ENCODE peak calls at places on chromosomes 11 and 22, in eight cellular contexts. One of them, this sample, is unnamed.

GRCh38 chr11:64436025-64436424 is 77.1 kb downstream of the RPS6KA4 start:
- DNase-seq in EH: no peak
- DNase-seq in ovary: no peak
- DNase-seq in Ammon's horn: peak; percentile 35
- DNase-seq in activated CD8-positive, alpha-beta memory T cell treated with anti-CD3 and anti-CD28 coated beads, Interleukin-2, amount 50 U/mL, for 48 hours: no peak
- DNase-seq in Right ventricle myocardium inferior: no peak
- DNase-seq in NCI-H1930: no peak
- DNase-seq in stimulated activated CD4-positive, alpha-beta T cell treated with anti-CD3 and anti-CD28 coated beads, Interleukin-1b, Interleukin-23, amount 100 ng/mL, for 48 hours: no peak
- DNase-seq in this sample: no peak

GRCh38 chr11:79447039-79447438 is 6.2 kb upstream of the TENM4 start:
- DNase-seq in EH: no peak
- DNase-seq in ovary: no peak
- DNase-seq in Ammon's horn: peak; percentile 25
- DNase-seq in activated CD8-positive, alpha-beta memory T cell treated with anti-CD3 and anti-CD28 coated beads, Interleukin-2, amount 50 U/mL, for 48 hours: no peak
- DNase-seq in Right ventricle myocardium inferior: no peak
- DNase-seq in NCI-H1930: no peak
- DNase-seq in stimulated activated CD4-positive, alpha-beta T cell treated with anti-CD3 and anti-CD28 coated beads, Interleukin-1b, Interleukin-23, amount 100 ng/mL, for 48 hours: no peak
- DNase-seq in this sample: no peak

GRCh38 chr11:120212926-120213325 is 2.1 kb downstream of the OAF start:
- DNase-seq in EH: peak; percentile 43
- DNase-seq in ovary: no peak
- DNase-seq in Ammon's horn: no peak
- DNase-seq in activated CD8-positive, alpha-beta memory T cell treated with anti-CD3 and anti-CD28 coated beads, Interleukin-2, amount 50 U/mL, for 48 hours: no peak
- DNase-seq in Right ventricle myocardium inferior: peak; percentile 9
- DNase-seq in NCI-H1930: no peak
- DNase-seq in stimulated activated CD4-positive, alpha-beta T cell treated with anti-CD3 and anti-CD28 coated beads, Interleukin-1b, Interleukin-23, amount 100 ng/mL, for 48 hours: no peak
- DNase-seq in this sample: no peak

GRCh38 chr11:69510471-69511357 is 29.3 kb downstream of the LINC01488 start:
- DNase-seq in EH: peak; percentile 80
- DNase-seq in ovary: no peak
- DNase-seq in Ammon's horn: no peak
- DNase-seq in activated CD8-positive, alpha-beta memory T cell treated with anti-CD3 and anti-CD28 coated beads, Interleukin-2, amount 50 U/mL, for 48 hours: no peak
- DNase-seq in Right ventricle myocardium inferior: no peak
- DNase-seq in NCI-H1930: no peak
- DNase-seq in stimulated activated CD4-positive, alpha-beta T cell treated with anti-CD3 and anti-CD28 coated beads, Interleukin-1b, Interleukin-23, amount 100 ng/mL, for 48 hours: no peak
- DNase-seq in this sample: peak; percentile 23

GRCh38 chr11:20112291-20113146 is 47.8 kb downstream of the DBX1 start:
- DNase-seq in EH: peak; percentile 96
- DNase-seq in ovary: peak; percentile 77
- DNase-seq in Ammon's horn: peak; percentile 81
- DNase-seq in activated CD8-positive, alpha-beta memory T cell treated with anti-CD3 and anti-CD28 coated beads, Interleukin-2, amount 50 U/mL, for 48 hours: no peak
- DNase-seq in Right ventricle myocardium inferior: peak; percentile 83
- DNase-seq in NCI-H1930: no peak
- DNase-seq in stimulated activated CD4-positive, alpha-beta T cell treated with anti-CD3 and anti-CD28 coated beads, Interleukin-1b, Interleukin-23, amount 100 ng/mL, for 48 hours: no peak
- DNase-seq in this sample: peak; percentile 86

GRCh38 chr11:110110854-110111253 is 17.7 kb downstream of the ZC3H12C start:
- DNase-seq in EH: no peak
- DNase-seq in ovary: no peak
- DNase-seq in Ammon's horn: no peak
- DNase-seq in activated CD8-positive, alpha-beta memory T cell treated with anti-CD3 and anti-CD28 coated beads, Interleukin-2, amount 50 U/mL, for 48 hours: no peak
- DNase-seq in Right ventricle myocardium inferior: no peak
- DNase-seq in NCI-H1930: no peak
- DNase-seq in stimulated activated CD4-positive, alpha-beta T cell treated with anti-CD3 and anti-CD28 coated beads, Interleukin-1b, Interleukin-23, amount 100 ng/mL, for 48 hours: no peak
- DNase-seq in this sample: no peak

GRCh38 chr11:70440206-70440605 is 41.9 kb downstream of the CTTN start:
- DNase-seq in EH: no peak
- DNase-seq in ovary: no peak
- DNase-seq in Ammon's horn: no peak
- DNase-seq in activated CD8-positive, alpha-beta memory T cell treated with anti-CD3 and anti-CD28 coated beads, Interleukin-2, amount 50 U/mL, for 48 hours: no peak
- DNase-seq in Right ventricle myocardium inferior: no peak
- DNase-seq in NCI-H1930: no peak
- DNase-seq in stimulated activated CD4-positive, alpha-beta T cell treated with anti-CD3 and anti-CD28 coated beads, Interleukin-1b, Interleukin-23, amount 100 ng/mL, for 48 hours: no peak
- DNase-seq in this sample: no peak

GRCh38 chr22:44091021-44091721 is 67.1 kb downstream of the PARVB start:
- DNase-seq in EH: peak; percentile 20
- DNase-seq in ovary: no peak
- DNase-seq in Ammon's horn: peak; percentile 54
- DNase-seq in activated CD8-positive, alpha-beta memory T cell treated with anti-CD3 and anti-CD28 coated beads, Interleukin-2, amount 50 U/mL, for 48 hours: peak; percentile 56
- DNase-seq in Right ventricle myocardium inferior: peak; percentile 30
- DNase-seq in NCI-H1930: no peak
- DNase-seq in stimulated activated CD4-positive, alpha-beta T cell treated with anti-CD3 and anti-CD28 coated beads, Interleukin-1b, Interleukin-23, amount 100 ng/mL, for 48 hours: peak; percentile 45
- DNase-seq in this sample: peak; percentile 7

GRCh38 chr11:40306938-40307548 is 1152.4 kb downstream of the LRRC4C start:
- DNase-seq in EH: peak; percentile 72
- DNase-seq in ovary: no peak
- DNase-seq in Ammon's horn: peak; percentile 76
- DNase-seq in activated CD8-positive, alpha-beta memory T cell treated with anti-CD3 and anti-CD28 coated beads, Interleukin-2, amount 50 U/mL, for 48 hours: no peak
- DNase-seq in Right ventricle myocardium inferior: no peak
- DNase-seq in NCI-H1930: no peak
- DNase-seq in stimulated activated CD4-positive, alpha-beta T cell treated with anti-CD3 and anti-CD28 coated beads, Interleukin-1b, Interleukin-23, amount 100 ng/mL, for 48 hours: no peak
- DNase-seq in this sample: no peak

GRCh38 chr22:36039125-36039524 is 10.5 kb upstream of the RBFOX2 start:
- DNase-seq in EH: no peak
- DNase-seq in ovary: no peak
- DNase-seq in Ammon's horn: no peak
- DNase-seq in activated CD8-positive, alpha-beta memory T cell treated with anti-CD3 and anti-CD28 coated beads, Interleukin-2, amount 50 U/mL, for 48 hours: no peak
- DNase-seq in Right ventricle myocardium inferior: no peak
- DNase-seq in NCI-H1930: no peak
- DNase-seq in stimulated activated CD4-positive, alpha-beta T cell treated with anti-CD3 and anti-CD28 coated beads, Interleukin-1b, Interleukin-23, amount 100 ng/mL, for 48 hours: no peak
- DNase-seq in this sample: no peak

GRCh38 chr11:33753304-33753703 is 17.1 kb upstream of the CD59 start:
- DNase-seq in EH: peak; percentile 72
- DNase-seq in ovary: no peak
- DNase-seq in Ammon's horn: no peak
- DNase-seq in activated CD8-positive, alpha-beta memory T cell treated with anti-CD3 and anti-CD28 coated beads, Interleukin-2, amount 50 U/mL, for 48 hours: no peak
- DNase-seq in Right ventricle myocardium inferior: no peak
- DNase-seq in NCI-H1930: no peak
- DNase-seq in stimulated activated CD4-positive, alpha-beta T cell treated with anti-CD3 and anti-CD28 coated beads, Interleukin-1b, Interleukin-23, amount 100 ng/mL, for 48 hours: no peak
- DNase-seq in this sample: no peak

GRCh38 chr11:30586251-30587144 is at the start of gene MPPED2:
- DNase-seq in EH: no peak
- DNase-seq in ovary: peak; percentile 27
- DNase-seq in Ammon's horn: peak; percentile 42
- DNase-seq in activated CD8-positive, alpha-beta memory T cell treated with anti-CD3 and anti-CD28 coated beads, Interleukin-2, amount 50 U/mL, for 48 hours: peak; percentile 65
- DNase-seq in Right ventricle myocardium inferior: peak; percentile 76
- DNase-seq in NCI-H1930: no peak
- DNase-seq in stimulated activated CD4-positive, alpha-beta T cell treated with anti-CD3 and anti-CD28 coated beads, Interleukin-1b, Interleukin-23, amount 100 ng/mL, for 48 hours: no peak
- DNase-seq in this sample: peak; percentile 50

GRCh38 chr11:36362902-36363301 is 66.8 kb downstream of the PRR5L start:
- DNase-seq in EH: peak; percentile 91
- DNase-seq in ovary: no peak
- DNase-seq in Ammon's horn: no peak
- DNase-seq in activated CD8-positive, alpha-beta memory T cell treated with anti-CD3 and anti-CD28 coated beads, Interleukin-2, amount 50 U/mL, for 48 hours: no peak
- DNase-seq in Right ventricle myocardium inferior: no peak
- DNase-seq in NCI-H1930: no peak
- DNase-seq in stimulated activated CD4-positive, alpha-beta T cell treated with anti-CD3 and anti-CD28 coated beads, Interleukin-1b, Interleukin-23, amount 100 ng/mL, for 48 hours: no peak
- DNase-seq in this sample: no peak

GRCh38 chr11:34149786-34150185 is 44.4 kb downstream of the NAT10 start:
- DNase-seq in EH: peak; percentile 27
- DNase-seq in ovary: no peak
- DNase-seq in Ammon's horn: no peak
- DNase-seq in activated CD8-positive, alpha-beta memory T cell treated with anti-CD3 and anti-CD28 coated beads, Interleukin-2, amount 50 U/mL, for 48 hours: no peak
- DNase-seq in Right ventricle myocardium inferior: no peak
- DNase-seq in NCI-H1930: no peak
- DNase-seq in stimulated activated CD4-positive, alpha-beta T cell treated with anti-CD3 and anti-CD28 coated beads, Interleukin-1b, Interleukin-23, amount 100 ng/mL, for 48 hours: no peak
- DNase-seq in this sample: no peak

GRCh38 chr11:19183641-19184040 is 18.1 kb downstream of the CSRP3 start:
- DNase-seq in EH: no peak
- DNase-seq in ovary: no peak
- DNase-seq in Ammon's horn: no peak
- DNase-seq in activated CD8-positive, alpha-beta memory T cell treated with anti-CD3 and anti-CD28 coated beads, Interleukin-2, amount 50 U/mL, for 48 hours: no peak
- DNase-seq in Right ventricle myocardium inferior: no peak
- DNase-seq in NCI-H1930: no peak
- DNase-seq in stimulated activated CD4-positive, alpha-beta T cell treated with anti-CD3 and anti-CD28 coated beads, Interleukin-1b, Interleukin-23, amount 100 ng/mL, for 48 hours: no peak
- DNase-seq in this sample: no peak

GRCh38 chr11:77191823-77192495 is 63.9 kb downstream of the MYO7A start:
- DNase-seq in EH: peak; percentile 12
- DNase-seq in ovary: peak; percentile 72
- DNase-seq in Ammon's horn: no peak
- DNase-seq in activated CD8-positive, alpha-beta memory T cell treated with anti-CD3 and anti-CD28 coated beads, Interleukin-2, amount 50 U/mL, for 48 hours: peak; percentile 81
- DNase-seq in Right ventricle myocardium inferior: peak; percentile 78
- DNase-seq in NCI-H1930: peak; percentile 91
- DNase-seq in stimulated activated CD4-positive, alpha-beta T cell treated with anti-CD3 and anti-CD28 coated beads, Interleukin-1b, Interleukin-23, amount 100 ng/mL, for 48 hours: peak; percentile 72
- DNase-seq in this sample: no peak

GRCh38 chr11:103609117-103610066 is 427.0 kb upstream of the DDI1 start:
- DNase-seq in EH: peak; percentile 97
- DNase-seq in ovary: no peak
- DNase-seq in Ammon's horn: no peak
- DNase-seq in activated CD8-positive, alpha-beta memory T cell treated with anti-CD3 and anti-CD28 coated beads, Interleukin-2, amount 50 U/mL, for 48 hours: no peak
- DNase-seq in Right ventricle myocardium inferior: no peak
- DNase-seq in NCI-H1930: no peak
- DNase-seq in stimulated activated CD4-positive, alpha-beta T cell treated with anti-CD3 and anti-CD28 coated beads, Interleukin-1b, Interleukin-23, amount 100 ng/mL, for 48 hours: no peak
- DNase-seq in this sample: no peak

GRCh38 chr11:43732225-43732624 is 51.7 kb downstream of the HSD17B12 start:
- DNase-seq in EH: no peak
- DNase-seq in ovary: no peak
- DNase-seq in Ammon's horn: no peak
- DNase-seq in activated CD8-positive, alpha-beta memory T cell treated with anti-CD3 and anti-CD28 coated beads, Interleukin-2, amount 50 U/mL, for 48 hours: no peak
- DNase-seq in Right ventricle myocardium inferior: no peak
- DNase-seq in NCI-H1930: no peak
- DNase-seq in stimulated activated CD4-positive, alpha-beta T cell treated with anti-CD3 and anti-CD28 coated beads, Interleukin-1b, Interleukin-23, amount 100 ng/mL, for 48 hours: no peak
- DNase-seq in this sample: no peak

GRCh38 chr11:134835561-134835960 is 423.5 kb upstream of the B3GAT1 start:
- DNase-seq in EH: no peak
- DNase-seq in ovary: no peak
- DNase-seq in Ammon's horn: no peak
- DNase-seq in activated CD8-positive, alpha-beta memory T cell treated with anti-CD3 and anti-CD28 coated beads, Interleukin-2, amount 50 U/mL, for 48 hours: no peak
- DNase-seq in Right ventricle myocardium inferior: no peak
- DNase-seq in NCI-H1930: no peak
- DNase-seq in stimulated activated CD4-positive, alpha-beta T cell treated with anti-CD3 and anti-CD28 coated beads, Interleukin-1b, Interleukin-23, amount 100 ng/mL, for 48 hours: no peak
- DNase-seq in this sample: no peak

GRCh38 chr22:37623075-37624016 is 14.7 kb downstream of the GGA1 start:
- DNase-seq in EH: peak; percentile 66
- DNase-seq in ovary: peak; percentile 73
- DNase-seq in Ammon's horn: no peak
- DNase-seq in activated CD8-positive, alpha-beta memory T cell treated with anti-CD3 and anti-CD28 coated beads, Interleukin-2, amount 50 U/mL, for 48 hours: peak; percentile 91
- DNase-seq in Right ventricle myocardium inferior: peak; percentile 81
- DNase-seq in NCI-H1930: no peak
- DNase-seq in stimulated activated CD4-positive, alpha-beta T cell treated with anti-CD3 and anti-CD28 coated beads, Interleukin-1b, Interleukin-23, amount 100 ng/mL, for 48 hours: peak; percentile 76
- DNase-seq in this sample: peak; percentile 62

GRCh38 chr11:78940500-78941225 is 366.0 kb upstream of the NARS2 start:
- DNase-seq in EH: no peak
- DNase-seq in ovary: no peak
- DNase-seq in Ammon's horn: no peak
- DNase-seq in activated CD8-positive, alpha-beta memory T cell treated with anti-CD3 and anti-CD28 coated beads, Interleukin-2, amount 50 U/mL, for 48 hours: no peak
- DNase-seq in Right ventricle myocardium inferior: no peak
- DNase-seq in NCI-H1930: peak; percentile 82
- DNase-seq in stimulated activated CD4-positive, alpha-beta T cell treated with anti-CD3 and anti-CD28 coated beads, Interleukin-1b, Interleukin-23, amount 100 ng/mL, for 48 hours: no peak
- DNase-seq in this sample: no peak

GRCh38 chr22:43293661-43294392 is 49.3 kb downstream of the SCUBE1 start:
- DNase-seq in EH: peak; percentile 69
- DNase-seq in ovary: peak; percentile 71
- DNase-seq in Ammon's horn: no peak
- DNase-seq in activated CD8-positive, alpha-beta memory T cell treated with anti-CD3 and anti-CD28 coated beads, Interleukin-2, amount 50 U/mL, for 48 hours: no peak
- DNase-seq in Right ventricle myocardium inferior: peak; percentile 71
- DNase-seq in NCI-H1930: no peak
- DNase-seq in stimulated activated CD4-positive, alpha-beta T cell treated with anti-CD3 and anti-CD28 coated beads, Interleukin-1b, Interleukin-23, amount 100 ng/mL, for 48 hours: no peak
- DNase-seq in this sample: peak; percentile 7

GRCh38 chr22:48937032-48937639 is 890.5 kb downstream of the BRD1 start:
- DNase-seq in EH: no peak
- DNase-seq in ovary: no peak
- DNase-seq in Ammon's horn: no peak
- DNase-seq in activated CD8-positive, alpha-beta memory T cell treated with anti-CD3 and anti-CD28 coated beads, Interleukin-2, amount 50 U/mL, for 48 hours: peak; percentile 15
- DNase-seq in Right ventricle myocardium inferior: no peak
- DNase-seq in NCI-H1930: no peak
- DNase-seq in stimulated activated CD4-positive, alpha-beta T cell treated with anti-CD3 and anti-CD28 coated beads, Interleukin-1b, Interleukin-23, amount 100 ng/mL, for 48 hours: no peak
- DNase-seq in this sample: no peak

GRCh38 chr11:29251738-29252137 is 765.1 kb downstream of the KCNA4 start:
- DNase-seq in EH: no peak
- DNase-seq in ovary: no peak
- DNase-seq in Ammon's horn: no peak
- DNase-seq in activated CD8-positive, alpha-beta memory T cell treated with anti-CD3 and anti-CD28 coated beads, Interleukin-2, amount 50 U/mL, for 48 hours: no peak
- DNase-seq in Right ventricle myocardium inferior: no peak
- DNase-seq in NCI-H1930: no peak
- DNase-seq in stimulated activated CD4-positive, alpha-beta T cell treated with anti-CD3 and anti-CD28 coated beads, Interleukin-1b, Interleukin-23, amount 100 ng/mL, for 48 hours: no peak
- DNase-seq in this sample: no peak

GRCh38 chr11:75625970-75626691 is 42.7 kb downstream of the MAP6 start:
- DNase-seq in EH: peak; percentile 93
- DNase-seq in ovary: no peak
- DNase-seq in Ammon's horn: no peak
- DNase-seq in activated CD8-positive, alpha-beta memory T cell treated with anti-CD3 and anti-CD28 coated beads, Interleukin-2, amount 50 U/mL, for 48 hours: no peak
- DNase-seq in Right ventricle myocardium inferior: no peak
- DNase-seq in NCI-H1930: no peak
- DNase-seq in stimulated activated CD4-positive, alpha-beta T cell treated with anti-CD3 and anti-CD28 coated beads, Interleukin-1b, Interleukin-23, amount 100 ng/mL, for 48 hours: no peak
- DNase-seq in this sample: no peak

GRCh38 chr11:67389477-67389876 is 2.3 kb upstream of the RAD9A start:
- DNase-seq in EH: no peak
- DNase-seq in ovary: no peak
- DNase-seq in Ammon's horn: no peak
- DNase-seq in activated CD8-positive, alpha-beta memory T cell treated with anti-CD3 and anti-CD28 coated beads, Interleukin-2, amount 50 U/mL, for 48 hours: peak; percentile 74
- DNase-seq in Right ventricle myocardium inferior: no peak
- DNase-seq in NCI-H1930: no peak
- DNase-seq in stimulated activated CD4-positive, alpha-beta T cell treated with anti-CD3 and anti-CD28 coated beads, Interleukin-1b, Interleukin-23, amount 100 ng/mL, for 48 hours: peak; percentile 53
- DNase-seq in this sample: no peak

GRCh38 chr22:48821346-48822186 is 1006.1 kb downstream of the BRD1 start:
- DNase-seq in EH: no peak
- DNase-seq in ovary: no peak
- DNase-seq in Ammon's horn: no peak
- DNase-seq in activated CD8-positive, alpha-beta memory T cell treated with anti-CD3 and anti-CD28 coated beads, Interleukin-2, amount 50 U/mL, for 48 hours: no peak
- DNase-seq in Right ventricle myocardium inferior: no peak
- DNase-seq in NCI-H1930: no peak
- DNase-seq in stimulated activated CD4-positive, alpha-beta T cell treated with anti-CD3 and anti-CD28 coated beads, Interleukin-1b, Interleukin-23, amount 100 ng/mL, for 48 hours: no peak
- DNase-seq in this sample: no peak

GRCh38 chr11:126140932-126141291 is 70.5 kb downstream of the RPUSD4 start:
- DNase-seq in EH: peak; percentile 79
- DNase-seq in ovary: peak; percentile 83
- DNase-seq in Ammon's horn: peak; percentile 40
- DNase-seq in activated CD8-positive, alpha-beta memory T cell treated with anti-CD3 and anti-CD28 coated beads, Interleukin-2, amount 50 U/mL, for 48 hours: no peak
- DNase-seq in Right ventricle myocardium inferior: no peak
- DNase-seq in NCI-H1930: no peak
- DNase-seq in stimulated activated CD4-positive, alpha-beta T cell treated with anti-CD3 and anti-CD28 coated beads, Interleukin-1b, Interleukin-23, amount 100 ng/mL, for 48 hours: no peak
- DNase-seq in this sample: peak; percentile 75

GRCh38 chr11:116207349-116207748 is 565.4 kb downstream of the BUD13 start:
- DNase-seq in EH: no peak
- DNase-seq in ovary: no peak
- DNase-seq in Ammon's horn: no peak
- DNase-seq in activated CD8-positive, alpha-beta memory T cell treated with anti-CD3 and anti-CD28 coated beads, Interleukin-2, amount 50 U/mL, for 48 hours: no peak
- DNase-seq in Right ventricle myocardium inferior: no peak
- DNase-seq in NCI-H1930: no peak
- DNase-seq in stimulated activated CD4-positive, alpha-beta T cell treated with anti-CD3 and anti-CD28 coated beads, Interleukin-1b, Interleukin-23, amount 100 ng/mL, for 48 hours: no peak
- DNase-seq in this sample: no peak